ENCODE peak calls at places on chromosomes 5 and 9, in nine cellular contexts. D is prostate gland; Y is hepatocyte; V is tibial artery; R is esophagus squamous epithelium; L is lower lobe of right lung; E is mucosa of descending colon; F is CD8-positive, alpha-beta memory T cell; O is Karpas-422. A is an unnamed sample. For H3K9me3 and H3K4me1, the result is how much of the 10 kb centered on the place peaks cover.

GRCh38 chr9:124527781-124528180 is 20.6 kb upstream of the NR5A1 start:
- DNase-seq in E (no peak), O (peak), L (no peak), R (no peak), F (no peak), V (no peak), Y (no peak), D (no peak), A (no peak)

GRCh38 chr9:20835364-20836286 is 151.6 kb downstream of the FOCAD start:
- DNase-seq in E (no peak), L (no peak), F (no peak), O (no peak), D (no peak), V (no peak), Y (no peak), R (no peak), A (no peak)

GRCh38 chr9:91177081-91177480 is 184.6 kb downstream of the AUH start:
- DNase-seq in D (no peak), V (no peak), L (no peak), O (no peak), F (no peak), R (no peak), E (no peak), Y (no peak), A (no peak)

GRCh38 chr9:10571699-10572098 is 41.1 kb downstream of the PTPRD start:
- DNase-seq in F (no peak), Y (no peak), E (no peak), O (no peak), D (no peak), V (no peak), L (no peak), R (no peak), A (no peak)

GRCh38 chr9:70093944-70094343 is 50.3 kb downstream of the MAMDC2 start:
- DNase-seq in D (no peak), E (no peak), V (no peak), Y (no peak), O (no peak), F (no peak), L (no peak), R (no peak), A (no peak)

GRCh38 chr5:173963107-173963506 is 25.9 kb upstream of the C5orf47 start:
- DNase-seq in F (no peak), R (no peak), Y (no peak), V (no peak), E (no peak), O (no peak), L (no peak), D (no peak), A (no peak)

GRCh38 chr9:84000186-84000585 is 19.6 kb downstream of the RMI1 start:
- DNase-seq in V (no peak), O (no peak), D (no peak), F (no peak), E (no peak), Y (no peak), L (no peak), R (no peak), A (no peak)

GRCh38 chr5:52709171-52709925 is 78.4 kb upstream of the ITGA1 start:
- DNase-seq in V (no peak), D (no peak), R (no peak), L (no peak), E (peak), O (no peak), F (no peak), Y (no peak), A (peak)

GRCh38 chr9:114905160-114905940 is 25.0 kb downstream of the TNFSF8 start:
- DNase-seq in L (no peak), R (no peak), V (no peak), E (no peak), Y (no peak), D (no peak), O (peak), F (no peak), A (no peak)

GRCh38 chr9:92455217-92455616 is 27.1 kb downstream of the ASPN start:
- DNase-seq in R (no peak), E (no peak), V (no peak), F (no peak), L (no peak), Y (no peak), O (peak), D (no peak), A (no peak)

GRCh38 chr5:53339962-53340540 is 140.4 kb upstream of the FST start:
- DNase-seq in L (no peak), Y (no peak), V (no peak), D (no peak), F (no peak), E (no peak), R (no peak), O (no peak), A (no peak)

GRCh38 chr5:77356740-77357139 is 135.4 kb downstream of the WDR41 start:
- DNase-seq in E (no peak), D (no peak), O (no peak), R (no peak), Y (no peak), L (no peak), F (no peak), V (no peak), A (no peak)

GRCh38 chr5:39518516-39518915 is 93.7 kb upstream of the DAB2 start:
- DNase-seq in F (no peak), E (no peak), O (no peak), L (no peak), V (no peak), Y (no peak), R (no peak), D (no peak), A (no peak)

GRCh38 chr5:141838326-141839014 is 39.7 kb downstream of the PCDH1 start:
- DNase-seq in F (no peak), Y (no peak), O (no peak), L (peak), R (no peak), D (no peak), V (no peak), E (no peak), A (no peak)

GRCh38 chr9:123601828-123602227 is 245.8 kb downstream of the CRB2 start:
- DNase-seq in O (no peak), D (no peak), L (no peak), F (no peak), Y (no peak), V (no peak), R (no peak), E (no peak), A (no peak)

GRCh38 chr5:171521219-171521633 is 101.8 kb downstream of the FGF18 start:
- DNase-seq in Y (peak), R (no peak), D (no peak), F (no peak), L (no peak), O (no peak), V (peak), E (no peak), A (no peak)

GRCh38 chr5:160166069-160166972 is 47.1 kb upstream of the PWWP2A start:
- DNase-seq in V (no peak), R (no peak), F (no peak), D (no peak), E (no peak), O (no peak), L (no peak), Y (no peak), A (no peak)

GRCh38 chr5:52727568-52727967 is 60.1 kb upstream of the ITGA1 start:
- DNase-seq in Y (no peak), V (no peak), E (peak), L (no peak), O (no peak), R (no peak), D (peak), F (no peak), A (no peak)

GRCh38 chr5:109652096-109652495 is 37.6 kb upstream of the MAN2A1 start:
- DNase-seq in V (no peak), D (no peak), F (no peak), O (no peak), E (no peak), Y (no peak), L (no peak), R (no peak), A (no peak)

GRCh38 chr9:133443248-133443647 is 16.5 kb upstream of the CACFD1 start:
- DNase-seq in Y (no peak), F (no peak), R (no peak), O (no peak), L (no peak), D (no peak), V (no peak), E (no peak), A (no peak)

GRCh38 chr9:135765416-135765815 is 63.4 kb downstream of the KCNT1 start:
- DNase-seq in R (no peak), E (no peak), D (no peak), F (no peak), Y (no peak), O (no peak), V (no peak), L (no peak), A (no peak)

GRCh38 chr5:88879724-88880123 is 3.3 kb downstream of the MEF2C start:
- DNase-seq in L (no peak), D (no peak), O (peak), F (no peak), E (peak), V (no peak), R (no peak), Y (no peak), A (no peak)

GRCh38 chr9:136017813-136018190 is 56.6 kb upstream of the UBAC1 start:
- DNase-seq in Y (no peak), E (no peak), V (peak), D (no peak), O (peak), L (no peak), R (no peak), F (no peak), A (no peak)

GRCh38 chr5:137205237-137205636 is 293.9 kb downstream of the SPOCK1 start:
- DNase-seq in D (no peak), O (no peak), L (no peak), Y (no peak), R (no peak), F (no peak), E (no peak), V (no peak), A (no peak)

GRCh38 chr5:14742427-14743010 is 78.0 kb downstream of the OTULIN start:
- DNase-seq in O (no peak), V (peak), R (no peak), Y (no peak), L (no peak), E (no peak), F (no peak), D (no peak), A (no peak)

GRCh38 chr5:172583931-172584511 is 57.0 kb upstream of the NEURL1B start:
- DNase-seq in Y (no peak), O (no peak), L (no peak), D (no peak), R (no peak), E (no peak), F (no peak), V (no peak), A (no peak)

GRCh38 chr5:132962429-132962928 is 955 bp downstream of the AFF4 start:
- DNase-seq in R (no peak), O (peak), V (no peak), L (no peak), D (peak), F (no peak), E (peak), Y (peak), A (no peak)

GRCh38 chr9:127078988-127079387 is 43.4 kb downstream of the ANGPTL2 start:
- DNase-seq in Y (no peak), D (no peak), E (no peak), O (no peak), F (no peak), L (no peak), V (no peak), R (no peak), A (no peak)

GRCh38 chr5:138503487-138504270 is 38.4 kb downstream of the EGR1 start:
- DNase-seq in Y (peak), D (peak), R (no peak), L (no peak), E (peak), F (no peak), V (no peak), O (peak), A (peak)

GRCh38 chr5:123116757-123117156 is 27.7 kb downstream of the PRDM6 start:
- DNase-seq in L (no peak), R (no peak), D (no peak), F (no peak), Y (no peak), V (no peak), E (no peak), O (no peak), A (no peak)

GRCh38 chr5:151062405-151063135 is 18.3 kb downstream of the TNIP1 start:
- DNase-seq in Y (no peak), R (no peak), L (no peak), F (no peak), V (no peak), O (no peak), D (no peak), E (no peak), A (no peak)

GRCh38 chr9:129399301-129399990 is 221.4 kb upstream of the IER5L start:
- DNase-seq in D (no peak), R (no peak), F (no peak), L (peak), Y (no peak), V (peak), O (no peak), E (no peak), A (no peak)

GRCh38 chr5:138953370-138954256 is 78.5 kb upstream of the LRRTM2 start:
- DNase-seq in V (peak), F (no peak), Y (peak), D (peak), O (no peak), E (peak), L (peak), R (no peak), A (peak)

GRCh38 chr5:108842260-108842659 is 94.6 kb downstream of the FER start:
- DNase-seq in E (no peak), V (no peak), F (no peak), O (no peak), Y (no peak), D (no peak), L (no peak), R (no peak), A (no peak)

GRCh38 chr9:76818271-76818670 is 54.0 kb downstream of the PCA3 start:
- DNase-seq in V (peak), Y (peak), F (no peak), E (peak), D (peak), O (no peak), L (no peak), R (peak), A (no peak)

GRCh38 chr5:116395708-116396203 is 178.9 kb downstream of the SEMA6A start:
- DNase-seq in V (no peak), O (no peak), F (no peak), R (no peak), D (peak), E (no peak), Y (no peak), L (no peak), A (no peak)

GRCh38 chr9:306907-307306 is 92.2 kb downstream of the DOCK8 start:
- DNase-seq in O (peak), V (no peak), D (no peak), Y (no peak), R (no peak), F (peak), L (no peak), E (peak), A (peak)

GRCh38 chr5:31563216-31563615 is 31.1 kb downstream of the C5orf22 start:
- DNase-seq in R (no peak), O (no peak), Y (no peak), F (no peak), D (no peak), V (no peak), L (no peak), E (no peak), A (no peak)

GRCh38 chr9:87513171-87513570 is 15.5 kb downstream of the DAPK1 start:
- DNase-seq in L (no peak), V (no peak), E (no peak), O (no peak), R (no peak), Y (no peak), D (no peak), F (no peak), A (no peak)

DNA sequence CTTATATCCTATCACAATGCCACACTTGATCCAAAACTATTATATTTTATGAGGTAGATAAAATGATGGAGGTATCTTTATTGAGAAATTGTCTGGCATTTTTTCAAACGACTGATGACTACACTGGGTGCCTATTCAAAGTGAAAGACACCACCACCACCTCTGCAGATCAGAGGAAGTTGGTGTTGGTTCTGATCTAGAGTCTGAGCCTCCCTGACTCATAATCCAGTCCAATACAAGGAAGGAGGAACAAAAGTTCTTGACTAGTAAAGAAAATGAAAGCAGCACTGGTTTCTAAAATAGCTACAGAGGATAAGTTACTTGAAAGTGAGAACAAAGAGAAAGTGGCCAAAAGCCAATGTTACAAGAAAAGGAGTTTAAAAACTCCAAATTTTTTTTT is 139.9 kb downstream of the RFX3 start:
- DNase-seq in Y (no peak), R (no peak), F (no peak), V (no peak), O (no peak), L (no peak), E (no peak), D (no peak), A (no peak)
- H3K9me3 ChIP-seq in Y (under half), R (under half), F (under half), V (under half), O (under half), L (under half), E (under half), D (under half), A (under half)

GRCh38 chr5:60489377-60489776 is 210.6 kb downstream of the DEPDC1B start:
- DNase-seq in R (no peak), E (no peak), F (no peak), O (no peak), V (no peak), Y (no peak), D (no peak), L (no peak), A (no peak)
- H3K4me1 ChIP-seq in R (under half), E (under half), F (under half), O (under half), V (under half), Y (under half), D (under half), L (under half), A (under half)

GRCh38 chr5:56305551-56305950 is 72.4 kb upstream of the ANKRD55 start:
- DNase-seq in D (no peak), L (no peak), E (no peak), V (no peak), O (no peak), F (no peak), R (no peak), Y (no peak), A (no peak)

GRCh38 chr5:56305001-56305400 is 71.9 kb upstream of the ANKRD55 start:
- DNase-seq in O (no peak), E (no peak), V (no peak), D (no peak), L (no peak), Y (no peak), F (no peak), R (no peak), A (no peak)

GRCh38 chr5:56307714-56308346 is 74.7 kb upstream of the ANKRD55 start:
- DNase-seq in V (no peak), E (peak), L (no peak), O (peak), Y (peak), F (no peak), R (no peak), D (no peak), A (no peak)

GRCh38 chr5:56309262-56309826 is 76.2 kb upstream of the ANKRD55 start:
- DNase-seq in D (no peak), F (no peak), L (no peak), O (peak), E (no peak), R (no peak), Y (no peak), V (no peak), A (no peak)

GRCh38 chr5:56306433-56307150 is 73.5 kb upstream of the ANKRD55 start:
- DNase-seq in V (no peak), L (no peak), D (no peak), R (no peak), F (no peak), Y (no peak), E (no peak), O (peak), A (no peak)
- H3K9me3 ChIP-seq in V (under half), L (under half), D (under half), R (under half), F (under half), Y (under half), E (under half), O (under half), A (under half)

GRCh38 chr9:5835808-5836207 is 2.9 kb upstream of the ERMP1 start:
- DNase-seq in R (no peak), V (no peak), Y (no peak), D (no peak), O (no peak), L (no peak), F (no peak), E (no peak), A (no peak)
- H3K4me1 ChIP-seq in R (under half), V (under half), Y (under half), D (under half), O (under half), L (under half), F (under half), E (under half), A (under half)

A was measured in naive thymus-derived CD4-positive, alpha-beta T cell.